ENCODE peak calls at places on chromosomes 2 and 18, in ten cellular contexts. B is cardiac fibroblast, A is pancreas, R is adrenal gland, C is lower leg skin, Z is upper lobe of right lung, J is WERI-Rb-1, D is colonic mucosa, S is ovary, V is HFF-Myc. T is an unnamed sample.

GRCh38 chr2:16900405-16901025 is 234.9 kb upstream of the CYRIA start:
- DNase-seq in B (no peak), A (no peak), R (peak; percentile 9), C (no peak), Z (no peak), J (peak; percentile 66), D (peak; percentile 20), S (no peak), V (no peak), T (no peak)

GRCh38 chr2:11250400-11251277 is 93.8 kb downstream of the ROCK2 start:
- DNase-seq in B (peak; percentile 31), A (no peak), R (no peak), C (no peak), Z (no peak), J (no peak), D (no peak), S (no peak), V (no peak), T (no peak)

GRCh38 chr2:118223487-118224136 is 135.3 kb downstream of the INSIG2 start:
- DNase-seq in B (no peak), A (no peak), R (no peak), C (no peak), Z (no peak), J (no peak), D (no peak), S (no peak), V (no peak), T (no peak)

GRCh38 chr2:65432227-65433190 is at the start of gene SPRED2:
- DNase-seq in B (peak; percentile 99), A (peak; percentile 90), R (peak; percentile 93), C (peak; percentile 99), Z (peak; percentile 96), J (peak; percentile 93), D (peak; percentile 92), S (peak; percentile 93), V (peak; percentile 91), T (peak; percentile 87)

GRCh38 chr2:28009732-28010131 is 119.2 kb downstream of the BABAM2 start:
- DNase-seq in B (peak; percentile 53), A (no peak), R (no peak), C (no peak), Z (no peak), J (no peak), D (no peak), S (no peak), V (no peak), T (no peak)

GRCh38 chr2:191995285-191995684 is 148.4 kb upstream of the CAVIN2 start:
- DNase-seq in B (no peak), A (no peak), R (no peak), C (no peak), Z (no peak), J (no peak), D (no peak), S (no peak), V (no peak), T (no peak)

GRCh38 chr2:70553334-70553583 is 367 bp downstream of the TGFA start:
- DNase-seq in B (no peak), A (peak; percentile 79), R (no peak), C (peak; percentile 86), Z (no peak), J (no peak), D (peak; percentile 67), S (no peak), V (no peak), T (no peak)

GRCh38 chr2:201880620-201881381 is 74.5 kb downstream of the CDK15 start:
- DNase-seq in B (no peak), A (no peak), R (peak; percentile 9), C (peak; percentile 88), Z (no peak), J (no peak), D (no peak), S (no peak), V (peak; percentile 65), T (peak; percentile 62)

GRCh38 chr2:29528891-29529520 is 392.4 kb downstream of the ALK start:
- DNase-seq in B (peak; percentile 42), A (no peak), R (peak; percentile 23), C (no peak), Z (peak; percentile 69), J (peak; percentile 31), D (peak; percentile 41), S (no peak), V (no peak), T (peak; percentile 55)

DNA sequence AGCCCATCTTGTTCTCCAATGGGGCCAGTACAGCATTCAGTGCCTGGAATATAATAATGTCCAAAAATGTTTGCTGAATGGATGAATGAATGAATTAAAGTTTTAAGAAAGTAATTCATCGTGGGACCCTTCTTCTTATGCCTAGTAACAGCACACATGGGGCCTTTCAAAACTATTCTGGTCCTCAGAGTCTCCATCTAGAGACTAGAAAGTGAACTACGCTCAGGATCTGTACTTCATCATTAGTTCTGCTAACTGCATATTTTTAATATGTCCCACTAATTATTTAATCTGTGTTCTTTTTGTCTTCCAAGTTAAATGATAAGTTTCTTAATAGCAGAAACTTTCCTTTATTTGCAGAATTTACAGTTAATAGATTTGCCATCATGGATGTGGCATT is 172.5 kb downstream of the SMAD2 start:
- DNase-seq in B (no peak), A (no peak), R (no peak), C (no peak), Z (no peak), J (no peak), D (no peak), S (no peak), V (no peak), T (no peak)
- TF ChIP-seq CTCF in B (peak; percentile 45), A (no peak), R (peak; percentile 7), C (no peak), Z (peak; percentile 38), J (peak; percentile 52), D (peak; percentile 18), S (no peak), V (peak; percentile 34), T (peak; percentile 36)

GRCh38 chr2:66872056-66872821 is 437.3 kb downstream of the MEIS1 start:
- DNase-seq in B (peak; percentile 17), A (no peak), R (no peak), C (no peak), Z (no peak), J (no peak), D (no peak), S (no peak), V (no peak), T (no peak)

GRCh38 chr2:66869076-66869475 is 434.2 kb downstream of the MEIS1 start:
- DNase-seq in B (peak; percentile 52), A (no peak), R (no peak), C (no peak), Z (no peak), J (no peak), D (no peak), S (no peak), V (no peak), T (peak; percentile 55)

GRCh38 chr2:66875941-66876462 is 441.1 kb downstream of the MEIS1 start:
- DNase-seq in B (no peak), A (no peak), R (no peak), C (no peak), Z (no peak), J (no peak), D (no peak), S (no peak), V (no peak), T (no peak)

GRCh38 chr2:66872926-66873714 is 438.2 kb downstream of the MEIS1 start:
- DNase-seq in B (no peak), A (no peak), R (no peak), C (no peak), Z (no peak), J (no peak), D (no peak), S (no peak), V (no peak), T (no peak)

GRCh38 chr2:66874411-66874810 is 439.5 kb downstream of the MEIS1 start:
- DNase-seq in B (no peak), A (no peak), R (no peak), C (no peak), Z (no peak), J (no peak), D (no peak), S (no peak), V (no peak), T (peak; percentile 59)
- H3K4me3 ChIP-seq in B (no peak overlapping the region), A (no peak overlapping the region), R (no peak overlapping the region), C (no peak overlapping the region), Z (no peak overlapping the region), J (no peak overlapping the region), D (no peak overlapping the region), S (no peak overlapping the region), V (no peak overlapping the region), T (no peak overlapping the region)

DNA sequence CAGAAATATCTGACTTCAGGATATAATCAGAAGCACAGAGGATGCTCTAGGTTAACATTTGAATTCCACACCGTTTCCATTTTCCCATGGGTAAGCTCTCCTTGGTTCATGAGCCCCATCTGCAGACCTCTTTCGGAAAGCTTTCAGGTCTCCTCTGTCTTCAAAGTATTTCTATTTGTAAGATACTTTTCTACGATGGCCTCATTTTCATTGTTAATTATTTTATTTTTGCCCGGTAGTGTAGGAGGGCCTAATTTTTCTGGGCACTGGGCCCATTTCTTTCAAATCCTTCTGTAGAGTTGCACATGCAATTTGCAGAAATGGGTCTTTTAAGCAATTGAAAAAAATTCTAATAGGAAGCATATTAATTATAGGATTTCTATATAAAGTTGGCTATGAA is 53.8 kb downstream of the LRPPRC start:
- DNase-seq in B (peak; percentile 22), A (no peak), R (no peak), C (no peak), Z (no peak), J (no peak), D (no peak), S (no peak), V (no peak), T (no peak)
- TF ChIP-seq CTCF in B (no peak), A (no peak), R (no peak), C (no peak), Z (no peak), J (no peak), D (no peak), S (no peak), V (no peak), T (no peak)

DNA sequence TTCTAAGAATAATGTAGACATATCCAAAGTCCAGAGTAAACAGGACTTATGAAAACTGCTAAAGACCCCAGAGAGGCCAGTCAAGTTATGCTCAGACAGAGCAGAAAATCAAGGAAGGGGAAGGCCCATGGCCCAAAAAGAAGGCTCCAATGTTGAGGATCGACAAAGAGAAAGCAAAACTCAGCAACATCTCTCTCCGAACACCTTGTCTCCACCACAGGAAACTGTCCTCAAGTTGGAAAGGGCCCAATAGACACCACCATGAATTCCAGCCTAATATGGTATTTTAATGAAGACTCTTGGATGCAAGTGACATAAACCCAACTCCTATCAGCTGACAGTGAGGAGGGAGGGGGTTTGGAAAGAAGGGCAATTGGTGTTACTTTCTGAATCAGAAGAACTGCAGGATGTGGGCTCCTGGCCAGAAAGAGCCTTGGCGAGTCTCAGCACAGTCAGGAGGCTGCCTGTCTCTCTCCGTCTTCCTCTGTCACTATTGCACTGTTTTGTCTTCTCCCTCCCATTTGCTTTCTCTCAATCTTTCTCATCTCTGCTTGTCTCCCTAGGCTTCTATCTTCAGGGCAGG is 40.4 kb upstream of the SIGLEC15 start:
- DNase-seq in B (peak; percentile 68), A (no peak), R (peak; percentile 28), C (no peak), Z (no peak), J (no peak), D (no peak), S (no peak), V (no peak), T (no peak)
- H3K4me3 ChIP-seq in B (no peak overlapping the region), A (no peak overlapping the region), R (no peak overlapping the region), C (no peak overlapping the region), Z (no peak overlapping the region), J (no peak overlapping the region), D (no peak overlapping the region), S (no peak overlapping the region), V (no peak overlapping the region), T (no peak overlapping the region)

T was measured in BJ.